ENCODE peak calls at places on chromosomes 4 and X, in ten cellular contexts. A is uterus; M is ovary; G is NCI-H510A treated with DMSO at 0.1 percent for 48 hours; U is amygdala; X is SJSA1; L is activated CD4-positive, alpha-beta T cell treated with anti-CD3 and anti-CD28 coated beads, Interleukin-2, amount 50 U/mL, for 48 hours; H is neural crest cell; B is CD4-positive, alpha-beta T cell; W is stimulated activated CD8-positive, alpha-beta memory T cell treated with anti-CD3 and anti-CD28 coated beads, Interleukin-4, amount 100 ng/mL, for 4 hours. Z is an unnamed sample.

GRCh38 chr4:31106419-31106818 is 386.2 kb downstream of the PCDH7 start:
- DNase-seq in U (no peak), G (no peak), H (no peak), W (no peak), B (no peak), A (no peak), X (no peak), L (no peak), M (no peak), Z (no peak)

GRCh38 chr4:77872723-77873435 is 10.2 kb downstream of the MRPL1 start:
- DNase-seq in U (no peak), A (no peak), L (no peak), H (no peak), M (no peak), B (no peak), W (no peak), X (no peak), G (no peak), Z (no peak)

GRCh38 chrX:136779346-136779781 is 1.4 kb downstream of the ARHGEF6 start:
- DNase-seq in H (no peak), L (no peak), U (no peak), B (no peak), W (no peak), M (no peak), X (no peak), A (no peak), G (no peak), Z (no peak)

GRCh38 chrX:22220941-22221340 is 51.8 kb upstream of the CBLL2 start:
- DNase-seq in H (no peak), A (no peak), M (no peak), X (no peak), L (no peak), B (no peak), G (no peak), U (no peak), W (no peak), Z (no peak)

GRCh38 chrX:153381684-153382532 is 19.2 kb downstream of the PNMA6E start:
- DNase-seq in B (no peak), G (no peak), L (peak), W (no peak), X (no peak), M (peak), U (peak), H (no peak), A (peak), Z (no peak)

GRCh38 chrX:39601193-39602085 is 496.3 kb downstream of the BCOR start:
- DNase-seq in G (no peak), H (no peak), W (no peak), M (no peak), B (no peak), A (no peak), U (no peak), L (no peak), X (peak), Z (no peak)

GRCh38 chr4:41796545-41797210 is 48.2 kb upstream of the PHOX2B start:
- DNase-seq in X (no peak), W (no peak), A (no peak), H (peak), M (no peak), L (no peak), B (no peak), G (no peak), U (no peak), Z (no peak)

GRCh38 chr4:83522239-83522638 is 13.7 kb upstream of the GPAT3 start:
- DNase-seq in M (no peak), X (no peak), H (no peak), B (no peak), L (no peak), G (no peak), U (no peak), A (no peak), W (no peak), Z (no peak)

GRCh38 chr4:102665527-102665926 is 95.2 kb downstream of the MANBA start:
- DNase-seq in W (no peak), X (no peak), M (no peak), A (no peak), U (no peak), L (no peak), H (no peak), B (no peak), G (peak), Z (no peak)

GRCh38 chr4:156970501-156971167 is 965 bp downstream of the PDGFC start:
- DNase-seq in L (no peak), G (peak), M (peak), H (peak), W (no peak), X (peak), U (peak), A (peak), B (no peak), Z (peak)